ENCODE peak calls at places on chromosomes 12 and 14, in five cellular contexts. P, G, U, C and F are unnamed samples.

GRCh38 chr14:48319823-48320222 is 644.4 kb upstream of the MDGA2 start:
- DNase-seq in U (no peak), G (no peak), P (no peak), C (no peak), F (no peak)

GRCh38 chr14:70722418-70722817 is 80.7 kb downstream of the TTC9 start:
- DNase-seq in P (no peak), C (no peak), U (no peak), G (no peak), F (no peak)

GRCh38 chr12:3313655-3314305 is 177.2 kb upstream of the PRMT8 start:
- DNase-seq in C (no peak), G (no peak), U (no peak), P (no peak), F (peak)

GRCh38 chr14:33273978-33274377 is 335.3 kb downstream of the NPAS3 start:
- DNase-seq in U (no peak), P (no peak), C (no peak), G (no peak), F (no peak)

GRCh38 chr12:28425531-28425930 is 235.3 kb downstream of the CCDC91 start:
- DNase-seq in P (no peak), U (no peak), G (no peak), C (no peak), F (no peak)

GRCh38 chr12:53624956-53625355 is 1.2 kb downstream of the ATF7 start:
- DNase-seq in G (no peak), C (no peak), P (no peak), U (no peak), F (no peak)

GRCh38 chr12:13179159-13180074 is 17.1 kb upstream of the EMP1 start:
- DNase-seq in G (no peak), U (no peak), P (no peak), C (peak), F (peak)

GRCh38 chr14:103123634-103124500 is 606 bp downstream of the TNFAIP2 start:
- DNase-seq in U (no peak), C (no peak), P (peak), G (peak), F (no peak)

GRCh38 chr12:3263939-3264699 is 186.9 kb downstream of the TSPAN9 start:
- DNase-seq in G (no peak), P (no peak), C (no peak), U (no peak), F (no peak)

GRCh38 chr12:81502912-81503695 is 256.0 kb downstream of the PPFIA2 start:
- DNase-seq in G (no peak), U (no peak), C (no peak), P (no peak), F (no peak)

GRCh38 chr14:77620222-77620865 is 3.9 kb upstream of the SPTLC2 start:
- DNase-seq in P (no peak), G (no peak), C (no peak), U (no peak), F (no peak)

GRCh38 chr14:69048456-69048855 is 69.4 kb upstream of the ACTN1 start:
- DNase-seq in U (no peak), P (no peak), G (peak), C (peak), F (peak)

GRCh38 chr12:124183172-124183571 is 111.7 kb upstream of the RFLNA start:
- DNase-seq in P (no peak), G (no peak), U (no peak), C (no peak), F (no peak)

GRCh38 chr12:90153827-90154226 is 445.2 kb upstream of the ATP2B1 start:
- DNase-seq in C (no peak), P (no peak), U (no peak), G (no peak), F (no peak)

GRCh38 chr12:34294137-34294536 is 271.8 kb downstream of the ALG10 start:
- DNase-seq in U (no peak), G (peak), P (no peak), C (no peak), F (no peak)

GRCh38 chr12:117361312-117361670 is at the start of gene NOS1:
- DNase-seq in U (no peak), G (no peak), C (no peak), P (no peak), F (no peak)

GRCh38 chr12:92442782-92443181 is 260.0 kb upstream of the PLEKHG7 start:
- DNase-seq in U (no peak), G (no peak), C (no peak), P (no peak), F (no peak)

GRCh38 chr14:43360239-43360638 is 1146.8 kb downstream of the FSCB start:
- DNase-seq in U (no peak), C (no peak), P (no peak), G (no peak), F (no peak)

GRCh38 chr12:98587084-98587483 is 6.4 kb upstream of the SLC25A3 start:
- DNase-seq in G (no peak), P (no peak), C (no peak), U (no peak), F (no peak)

GRCh38 chr14:23623962-23624361 is 12.2 kb upstream of the DHRS2 start:
- DNase-seq in P (no peak), U (no peak), C (no peak), G (no peak), F (no peak)

GRCh38 chr12:92421701-92422100 is 276.1 kb upstream of the BTG1 start:
- DNase-seq in C (no peak), G (no peak), U (no peak), P (no peak), F (no peak)

GRCh38 chr14:99565383-99565782 is 38.6 kb downstream of the CCDC85C start:
- DNase-seq in G (no peak), C (no peak), U (no peak), P (no peak), F (no peak)

GRCh38 chr14:103207038-103207403 is 83.8 kb downstream of the TNFAIP2 start:
- DNase-seq in P (peak), C (peak), G (peak), U (no peak), F (no peak)

GRCh38 chr14:89674906-89675305 is 257.9 kb upstream of the FOXN3 start:
- DNase-seq in G (no peak), C (no peak), U (no peak), P (no peak), F (no peak)

GRCh38 chr14:90676859-90677258 is 139.4 kb downstream of the TTC7B start:
- DNase-seq in G (no peak), C (no peak), P (no peak), U (no peak), F (no peak)

GRCh38 chr14:103279129-103280025 is 54.7 kb upstream of the EIF5 start:
- DNase-seq in C (peak), G (no peak), P (no peak), U (no peak), F (no peak)

GRCh38 chr14:21454843-21455550 is 926 bp downstream of the CHD8 start:
- DNase-seq in G (no peak), U (no peak), C (no peak), P (no peak), F (peak)

GRCh38 chr14:21455592-21455911 is 371 bp downstream of the CHD8 start:
- DNase-seq in P (no peak), G (no peak), C (no peak), U (no peak), F (peak)

GRCh38 chr14:21455912-21456667 is at the start of gene CHD8:
- DNase-seq in P (peak), C (peak), U (peak), G (peak), F (peak)
- TF ChIP-seq POLR2A in P (peak), C (peak), U (peak), G (peak), F (peak)

GRCh38 chr14:74980746-74981661 is 21.7 kb upstream of the EIF2B2 start:
- DNase-seq in P (no peak), G (no peak), U (no peak), C (peak), F (no peak)
- TF ChIP-seq POLR2A in P (no peak), G (no peak), U (no peak), C (no peak), F (no peak)

DNA sequence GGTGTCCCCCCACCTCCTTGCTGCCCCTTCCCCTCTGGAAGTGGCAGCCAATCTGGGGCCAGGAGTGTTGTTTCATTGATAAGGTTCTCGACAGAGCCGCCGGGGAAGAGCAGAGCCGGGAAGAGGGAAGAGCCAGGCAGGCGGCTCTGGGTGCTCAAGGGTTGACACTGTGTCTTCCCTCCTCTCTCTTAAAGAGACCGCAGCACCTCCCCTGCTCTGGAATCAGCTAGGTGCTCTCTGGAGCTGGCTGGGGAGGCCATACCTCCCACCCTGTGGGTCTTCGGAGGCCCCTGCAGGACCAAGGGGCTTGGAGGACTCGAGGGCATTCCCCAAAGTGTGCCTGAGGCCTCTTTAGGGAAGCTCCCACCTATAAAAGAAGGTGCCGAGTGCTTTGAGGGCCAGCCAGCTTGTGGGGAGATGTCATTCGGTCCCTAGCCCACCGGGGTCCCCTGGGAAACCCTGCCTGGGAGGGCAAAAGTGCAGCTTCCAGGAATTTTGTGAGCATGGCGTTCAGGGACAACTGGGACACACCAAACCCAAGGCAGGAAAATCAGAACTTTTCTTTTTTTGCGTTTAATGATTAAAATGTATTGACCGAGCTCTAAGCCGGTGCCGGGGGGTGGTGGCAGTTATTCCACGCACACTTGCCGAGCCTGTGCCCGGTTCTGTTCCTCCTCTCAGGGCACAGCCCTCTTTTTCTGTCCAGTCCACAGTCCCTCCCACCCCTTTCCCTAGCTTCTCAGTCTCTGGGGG is 2.9 kb downstream of the SETD1B start:
- DNase-seq in U (no peak), C (no peak), G (no peak), P (no peak), F (no peak)
- TF ChIP-seq POLR2A in U (no peak), C (no peak), G (no peak), P (no peak), F (no peak)

GRCh38 chr14:60734465-60735242 is at the start of gene MNAT1:
- DNase-seq in C (peak), U (peak), G (peak), P (peak), F (peak)
- TF ChIP-seq POLR2A in C (no peak), U (peak), G (peak), P (no peak), F (peak)

GRCh38 chr14:95319312-95320075 is at the start of gene CLMN:
- DNase-seq in C (peak), G (peak), U (peak), P (no peak), F (peak)
- TF ChIP-seq POLR2A in C (peak), G (no peak), U (no peak), P (peak), F (no peak)